ENCODE peak calls at places on chromosomes 2 and 18, in six cellular contexts. H is pancreas, Q is MM.1S, I is astrocyte of the spinal cord, U is breast epithelium, N is AG09309. E is an unnamed sample.

GRCh38 chr2:111923271-111923670 is 24.9 kb downstream of the MERTK start:
- DNase-seq in H (no peak), Q (no peak), I (peak), U (no peak), N (peak), E (no peak)

GRCh38 chr2:23330214-23330613 is 54.8 kb upstream of the KLHL29 start:
- DNase-seq in H (no peak), Q (peak), I (no peak), U (no peak), N (no peak), E (peak)

GRCh38 chr18:22346342-22346967 is 71.3 kb downstream of the CTAGE1 start:
- DNase-seq in H (peak), Q (no peak), I (peak), U (no peak), N (no peak), E (peak)

GRCh38 chr2:28449489-28450395 is 46.1 kb upstream of the PLB1 start:
- DNase-seq in H (no peak), Q (no peak), I (peak), U (no peak), N (no peak), E (peak)

GRCh38 chr2:71455741-71456569 is 2.6 kb downstream of the DYSF start:
- DNase-seq in H (no peak), Q (no peak), I (peak), U (no peak), N (no peak), E (peak)

GRCh38 chr2:88627856-88628568 is 748 bp upstream of the EIF2AK3 start:
- DNase-seq in H (peak), Q (peak), I (peak), U (peak), N (peak), E (peak)

GRCh38 chr18:623760-624620 is 27.2 kb downstream of the CLUL1 start:
- DNase-seq in H (peak), Q (peak), I (peak), U (peak), N (peak), E (peak)

GRCh38 chr2:26276488-26276887 is 31.7 kb downstream of the HADHB start:
- DNase-seq in H (no peak), Q (no peak), I (no peak), U (no peak), N (no peak), E (no peak)

GRCh38 chr2:64838817-64839216 is 150.4 kb upstream of the SLC1A4 start:
- DNase-seq in H (no peak), Q (no peak), I (peak), U (no peak), N (peak), E (peak)

GRCh38 chr2:67221266-67221665 is 175.9 kb upstream of the ETAA1 start:
- DNase-seq in H (no peak), Q (no peak), I (no peak), U (no peak), N (peak), E (no peak)

GRCh38 chr2:160399880-160400279 is 93.7 kb downstream of the RBMS1 start:
- DNase-seq in H (no peak), Q (no peak), I (no peak), U (no peak), N (no peak), E (no peak)

GRCh38 chr2:13193900-13194299 is 477.2 kb downstream of the TRIB2 start:
- DNase-seq in H (no peak), Q (peak), I (peak), U (no peak), N (no peak), E (peak)

GRCh38 chr2:172743143-172743542 is 7.5 kb downstream of the RAPGEF4 start:
- DNase-seq in H (no peak), Q (no peak), I (peak), U (no peak), N (no peak), E (no peak)

GRCh38 chr2:145043399-145043834 is 523.5 kb upstream of the ZEB2 start:
- DNase-seq in H (no peak), Q (no peak), I (no peak), U (no peak), N (no peak), E (no peak)

GRCh38 chr18:2968559-2968958 is 44.4 kb downstream of the LPIN2 start:
- DNase-seq in H (no peak), Q (no peak), I (no peak), U (no peak), N (no peak), E (no peak)

GRCh38 chr2:64622443-64623231 is 31.1 kb downstream of the SERTAD2 start:
- DNase-seq in H (no peak), Q (no peak), I (peak), U (no peak), N (no peak), E (peak)

GRCh38 chr2:72130671-72131360 is 16.8 kb downstream of the CYP26B1 start:
- DNase-seq in H (peak), Q (no peak), I (no peak), U (no peak), N (no peak), E (no peak)

GRCh38 chr2:233817305-233817980 is 36.9 kb downstream of the HJURP start:
- DNase-seq in H (peak), Q (no peak), I (no peak), U (no peak), N (peak), E (peak)

GRCh38 chr18:60865801-60866200 is 467.4 kb upstream of the CDH20 start:
- DNase-seq in H (no peak), Q (no peak), I (no peak), U (no peak), N (no peak), E (peak)
- H3K4me3 ChIP-seq in H (no peak), Q (no peak), I (no peak), U (no peak), N (no peak), E (no peak)

GRCh38 chr2:224039770-224040088 is 643 bp upstream of the SERPINE2 start:
- DNase-seq in H (no peak), Q (no peak), I (no peak), U (no peak), N (no peak), E (no peak)
- TF ChIP-seq CTCF in H (no peak), Q (no peak), I (no peak), U (no peak), N (no peak), E (no peak)

DNA sequence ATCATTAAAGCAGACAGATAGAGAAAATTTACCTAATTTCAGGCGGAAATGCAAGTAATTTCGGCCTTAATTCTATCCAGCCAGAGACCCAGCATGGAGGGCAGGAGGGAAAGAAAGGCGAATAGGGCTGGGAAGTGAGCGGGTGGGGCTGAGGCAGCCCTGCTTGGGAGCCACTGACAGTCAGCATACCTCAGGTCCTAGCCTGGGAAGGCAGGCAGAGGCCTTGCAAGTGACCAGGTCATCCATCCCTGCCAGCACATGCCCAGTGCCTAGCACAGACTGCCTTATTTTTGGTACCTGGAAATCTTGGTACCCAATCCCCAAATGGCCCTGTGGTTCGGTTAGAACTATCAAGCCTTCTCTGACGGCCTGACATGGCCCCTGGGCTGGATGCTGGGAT is 1.5 kb downstream of the GDF7 start:
- DNase-seq in H (no peak), Q (no peak), I (no peak), U (no peak), N (no peak), E (no peak)
- H3K4me3 ChIP-seq in H (no peak), Q (no peak), I (no peak), U (no peak), N (no peak), E (no peak)

GRCh38 chr2:236052206-236052605 is 116.0 kb downstream of the GBX2 start:
- DNase-seq in H (no peak), Q (no peak), I (no peak), U (no peak), N (no peak), E (no peak)

GRCh38 chr2:236047886-236048540 is 120.2 kb downstream of the GBX2 start:
- DNase-seq in H (no peak), Q (no peak), I (no peak), U (no peak), N (no peak), E (no peak)

GRCh38 chr2:236051803-236052202 is 116.4 kb downstream of the GBX2 start:
- DNase-seq in H (no peak), Q (no peak), I (no peak), U (no peak), N (no peak), E (no peak)

GRCh38 chr2:236051351-236051750 is 116.8 kb downstream of the GBX2 start:
- DNase-seq in H (no peak), Q (no peak), I (no peak), U (no peak), N (no peak), E (no peak)

DNA sequence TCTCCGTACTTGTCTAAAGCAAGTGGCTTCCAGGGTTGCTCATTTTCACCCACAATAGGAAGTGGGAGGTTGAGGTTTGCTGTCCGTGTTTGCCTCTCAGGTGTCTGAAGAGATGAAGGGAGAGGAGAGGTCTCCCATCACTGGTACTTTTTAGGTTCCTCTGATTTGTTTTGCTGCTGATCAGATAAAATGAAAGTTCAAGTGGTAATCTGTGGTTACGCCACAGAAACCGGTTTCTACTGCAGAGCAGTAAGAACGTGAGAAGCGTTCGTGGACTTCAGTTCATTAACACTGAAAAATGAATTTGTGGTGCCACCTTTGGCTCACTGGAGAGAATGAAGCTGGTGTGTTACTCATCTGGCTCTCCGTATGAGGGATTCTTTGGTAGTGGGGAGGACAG is 118.2 kb downstream of the GBX2 start:
- DNase-seq in H (no peak), Q (peak), I (no peak), U (no peak), N (no peak), E (no peak)
- TF ChIP-seq CTCF in H (no peak), Q (peak), I (no peak), U (no peak), N (no peak), E (no peak)

DNA sequence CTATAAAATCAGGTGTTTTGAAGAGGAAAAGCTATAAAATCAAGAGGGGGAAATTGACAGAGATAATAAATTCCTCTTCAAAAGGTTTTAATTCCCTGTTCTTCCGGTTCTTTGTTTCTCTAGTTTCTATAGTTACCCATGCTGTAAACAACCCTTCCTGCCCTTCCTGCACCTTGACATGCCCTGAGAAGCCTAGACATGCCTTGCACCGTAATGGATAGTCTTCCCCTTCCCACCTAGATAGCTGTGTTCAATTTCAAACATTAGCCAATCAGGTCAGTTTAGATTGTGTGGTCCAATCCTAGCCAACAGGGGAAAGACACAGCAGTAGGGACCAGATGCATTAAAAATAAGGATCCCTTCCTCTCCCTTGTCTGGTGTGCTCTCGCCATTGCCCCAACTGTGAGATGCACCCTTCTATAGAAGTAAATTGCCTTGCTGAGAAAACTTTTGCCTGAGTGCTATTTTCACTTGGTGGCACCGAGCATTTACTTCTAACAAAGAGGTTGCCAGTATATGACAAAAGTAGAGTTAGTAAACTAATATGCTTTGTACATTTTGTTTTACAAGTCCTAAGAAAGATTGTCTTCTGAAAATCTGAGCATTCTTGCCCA is 27.1 kb downstream of the SULT1C4 start:
- DNase-seq in H (no peak), Q (no peak), I (no peak), U (no peak), N (no peak), E (no peak)
- H3K4me3 ChIP-seq in H (no peak), Q (no peak), I (no peak), U (no peak), N (no peak), E (no peak)

GRCh38 chr18:60684843-60685513 is 312.4 kb upstream of the MC4R start:
- DNase-seq in H (no peak), Q (peak), I (peak), U (no peak), N (peak), E (peak)
- TF ChIP-seq CTCF in H (no peak), Q (peak), I (peak), U (no peak), N (peak), E (peak)

DNA sequence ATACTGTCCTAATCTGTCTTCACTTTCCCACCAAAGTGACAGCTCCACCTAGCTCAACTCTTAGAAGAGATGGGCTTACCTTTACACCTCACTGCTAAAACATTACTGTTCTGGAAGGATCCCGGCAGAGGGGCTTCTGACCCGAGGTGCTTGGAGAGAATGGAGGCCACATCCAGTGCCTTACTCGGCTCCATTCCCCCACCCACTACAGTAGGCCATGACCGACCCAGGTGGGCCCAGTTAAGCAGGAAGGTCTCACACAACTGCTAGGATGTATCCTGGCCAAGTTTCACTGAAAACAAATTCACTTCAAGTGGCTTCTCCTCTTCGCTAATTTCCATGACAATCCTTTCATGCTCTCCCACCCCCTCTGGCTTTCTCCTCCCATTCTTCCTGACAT is 11.9 kb downstream of the WIPF1 start:
- DNase-seq in H (no peak), Q (no peak), I (no peak), U (no peak), N (no peak), E (no peak)
- H3K4me3 ChIP-seq in H (no peak), Q (no peak), I (no peak), U (no peak), N (no peak), E (no peak)

GRCh38 chr2:20421988-20422678 is 24.7 kb upstream of the RHOB start:
- DNase-seq in H (peak), Q (no peak), I (peak), U (peak), N (peak), E (peak)
- TF ChIP-seq CTCF in H (no peak), Q (no peak), I (no peak), U (no peak), N (no peak), E (no peak)

E was measured in cardiac fibroblast.